ENCODE peak calls at places on chromosome 3, in seven cellular contexts. One of them, this sample, is unnamed.
A peak's percentile ranks its signal among the peaks of the same experiment; 100 is the strongest.

GRCh38 chr3:24237971-24238767 is 256.5 kb downstream of the THRB start:
- DNase-seq in dorsolateral prefrontal cortex: no peak
- DNase-seq in spleen: no peak
- DNase-seq in nephron progenitor cell: peak; percentile 40
- DNase-seq in A549: peak; percentile 65
- DNase-seq in fibroblast of the aortic adventitia: peak; percentile 92
- DNase-seq in stomach: no peak
- DNase-seq in this sample: peak; percentile 27

GRCh38 chr3:7960601-7961000 is 541.0 kb upstream of the LMCD1 start:
- DNase-seq in dorsolateral prefrontal cortex: no peak
- DNase-seq in spleen: no peak
- DNase-seq in nephron progenitor cell: no peak
- DNase-seq in A549: no peak
- DNase-seq in fibroblast of the aortic adventitia: no peak
- DNase-seq in stomach: no peak
- DNase-seq in this sample: no peak

GRCh38 chr3:148246286-148246685 is 451.4 kb upstream of the AGTR1 start:
- DNase-seq in dorsolateral prefrontal cortex: no peak
- DNase-seq in spleen: no peak
- DNase-seq in nephron progenitor cell: no peak
- DNase-seq in A549: no peak
- DNase-seq in fibroblast of the aortic adventitia: no peak
- DNase-seq in stomach: no peak
- DNase-seq in this sample: no peak

GRCh38 chr3:194867270-194867983 is 181.7 kb downstream of the FAM43A start:
- DNase-seq in dorsolateral prefrontal cortex: no peak
- DNase-seq in spleen: peak; percentile 81
- DNase-seq in nephron progenitor cell: no peak
- DNase-seq in A549: no peak
- DNase-seq in fibroblast of the aortic adventitia: no peak
- DNase-seq in stomach: peak; percentile 57
- DNase-seq in this sample: no peak

GRCh38 chr3:151439652-151440125 is 21.2 kb downstream of the IGSF10 start:
- DNase-seq in dorsolateral prefrontal cortex: no peak
- DNase-seq in spleen: no peak
- DNase-seq in nephron progenitor cell: peak; percentile 23
- DNase-seq in A549: peak; percentile 50
- DNase-seq in fibroblast of the aortic adventitia: peak; percentile 92
- DNase-seq in stomach: no peak
- DNase-seq in this sample: peak; percentile 35

GRCh38 chr3:52649461-52650210 is 36.1 kb downstream of the PBRM1 start:
- DNase-seq in dorsolateral prefrontal cortex: no peak
- DNase-seq in spleen: no peak
- DNase-seq in nephron progenitor cell: no peak
- DNase-seq in A549: no peak
- DNase-seq in fibroblast of the aortic adventitia: peak; percentile 61
- DNase-seq in stomach: no peak
- DNase-seq in this sample: no peak

GRCh38 chr3:54366839-54367238 is 244.5 kb downstream of the CACNA2D3 start:
- DNase-seq in dorsolateral prefrontal cortex: no peak
- DNase-seq in spleen: no peak
- DNase-seq in nephron progenitor cell: no peak
- DNase-seq in A549: no peak
- DNase-seq in fibroblast of the aortic adventitia: no peak
- DNase-seq in stomach: no peak
- DNase-seq in this sample: no peak

GRCh38 chr3:149992416-149993058 is 21.8 kb upstream of the PFN2 start:
- DNase-seq in dorsolateral prefrontal cortex: no peak
- DNase-seq in spleen: no peak
- DNase-seq in nephron progenitor cell: no peak
- DNase-seq in A549: no peak
- DNase-seq in fibroblast of the aortic adventitia: no peak
- DNase-seq in stomach: no peak
- DNase-seq in this sample: no peak

GRCh38 chr3:143207338-143207961 is 87.9 kb downstream of the CHST2 start:
- DNase-seq in dorsolateral prefrontal cortex: no peak
- DNase-seq in spleen: no peak
- DNase-seq in nephron progenitor cell: peak; percentile 28
- DNase-seq in A549: no peak
- DNase-seq in fibroblast of the aortic adventitia: peak; percentile 61
- DNase-seq in stomach: no peak
- DNase-seq in this sample: no peak

GRCh38 chr3:161884830-161885229 is 388.2 kb downstream of the OTOL1 start:
- DNase-seq in dorsolateral prefrontal cortex: no peak
- DNase-seq in spleen: no peak
- DNase-seq in nephron progenitor cell: no peak
- DNase-seq in A549: no peak
- DNase-seq in fibroblast of the aortic adventitia: no peak
- DNase-seq in stomach: no peak
- DNase-seq in this sample: no peak

GRCh38 chr3:18739098-18739431 is 313.9 kb upstream of the SATB1 start:
- DNase-seq in dorsolateral prefrontal cortex: no peak
- DNase-seq in spleen: no peak
- DNase-seq in nephron progenitor cell: no peak
- DNase-seq in A549: no peak
- DNase-seq in fibroblast of the aortic adventitia: no peak
- DNase-seq in stomach: no peak
- DNase-seq in this sample: no peak

GRCh38 chr3:45092132-45093031 is 53.8 kb downstream of the CDCP1 start:
- DNase-seq in dorsolateral prefrontal cortex: no peak
- DNase-seq in spleen: no peak
- DNase-seq in nephron progenitor cell: peak; percentile 40
- DNase-seq in A549: peak; percentile 56
- DNase-seq in fibroblast of the aortic adventitia: peak; percentile 75
- DNase-seq in stomach: no peak
- DNase-seq in this sample: no peak

GRCh38 chr3:94429517-94429916 is 366.7 kb downstream of the NSUN3 start:
- DNase-seq in dorsolateral prefrontal cortex: no peak
- DNase-seq in spleen: no peak
- DNase-seq in nephron progenitor cell: no peak
- DNase-seq in A549: no peak
- DNase-seq in fibroblast of the aortic adventitia: peak; percentile 16
- DNase-seq in stomach: no peak
- DNase-seq in this sample: no peak

GRCh38 chr3:73623316-73623715 is 1.4 kb downstream of the PDZRN3 start:
- DNase-seq in dorsolateral prefrontal cortex: no peak
- DNase-seq in spleen: no peak
- DNase-seq in nephron progenitor cell: no peak
- DNase-seq in A549: no peak
- DNase-seq in fibroblast of the aortic adventitia: peak; percentile 75
- DNase-seq in stomach: no peak
- DNase-seq in this sample: no peak

GRCh38 chr3:146065573-146066006 is 95.4 kb downstream of the PLOD2 start:
- DNase-seq in dorsolateral prefrontal cortex: no peak
- DNase-seq in spleen: no peak
- DNase-seq in nephron progenitor cell: peak; percentile 4
- DNase-seq in A549: no peak
- DNase-seq in fibroblast of the aortic adventitia: peak; percentile 90
- DNase-seq in stomach: no peak
- DNase-seq in this sample: peak; percentile 20

GRCh38 chr3:42019144-42019952 is 57.4 kb upstream of the ULK4 start:
- DNase-seq in dorsolateral prefrontal cortex: no peak
- DNase-seq in spleen: no peak
- DNase-seq in nephron progenitor cell: no peak
- DNase-seq in A549: no peak
- DNase-seq in fibroblast of the aortic adventitia: no peak
- DNase-seq in stomach: peak; percentile 48
- DNase-seq in this sample: no peak

GRCh38 chr3:53941174-53941573 is 49.5 kb upstream of the SELENOK start:
- DNase-seq in dorsolateral prefrontal cortex: no peak
- DNase-seq in spleen: no peak
- DNase-seq in nephron progenitor cell: no peak
- DNase-seq in A549: no peak
- DNase-seq in fibroblast of the aortic adventitia: peak; percentile 31
- DNase-seq in stomach: no peak
- DNase-seq in this sample: no peak

GRCh38 chr3:10281951-10282350 is 10.8 kb downstream of the GHRL start:
- DNase-seq in dorsolateral prefrontal cortex: no peak
- DNase-seq in spleen: no peak
- DNase-seq in nephron progenitor cell: no peak
- DNase-seq in A549: no peak
- DNase-seq in fibroblast of the aortic adventitia: peak; percentile 66
- DNase-seq in stomach: no peak
- DNase-seq in this sample: no peak

GRCh38 chr3:140432176-140432753 is 245.6 kb upstream of the TRIM42 start:
- DNase-seq in dorsolateral prefrontal cortex: no peak
- DNase-seq in spleen: no peak
- DNase-seq in nephron progenitor cell: peak; percentile 33
- DNase-seq in A549: no peak
- DNase-seq in fibroblast of the aortic adventitia: no peak
- DNase-seq in stomach: no peak
- DNase-seq in this sample: no peak

GRCh38 chr3:196292281-196292923 is 4.9 kb upstream of the PCYT1A start:
- DNase-seq in dorsolateral prefrontal cortex: no peak
- DNase-seq in spleen: no peak
- DNase-seq in nephron progenitor cell: no peak
- DNase-seq in A549: no peak
- DNase-seq in fibroblast of the aortic adventitia: no peak
- DNase-seq in stomach: no peak
- DNase-seq in this sample: no peak

GRCh38 chr3:11568503-11569155 is 75.1 kb downstream of the VGLL4 start:
- DNase-seq in dorsolateral prefrontal cortex: peak; percentile 90
- DNase-seq in spleen: no peak
- DNase-seq in nephron progenitor cell: no peak
- DNase-seq in A549: peak; percentile 78
- DNase-seq in fibroblast of the aortic adventitia: peak; percentile 92
- DNase-seq in stomach: no peak
- DNase-seq in this sample: no peak

GRCh38 chr3:14520967-14521366 is 19.2 kb downstream of the GRIP2 start:
- DNase-seq in dorsolateral prefrontal cortex: no peak
- DNase-seq in spleen: no peak
- DNase-seq in nephron progenitor cell: no peak
- DNase-seq in A549: no peak
- DNase-seq in fibroblast of the aortic adventitia: no peak
- DNase-seq in stomach: no peak
- DNase-seq in this sample: no peak

GRCh38 chr3:12353796-12354505 is 65.1 kb downstream of the PPARG start:
- DNase-seq in dorsolateral prefrontal cortex: no peak
- DNase-seq in spleen: no peak
- DNase-seq in nephron progenitor cell: no peak
- DNase-seq in A549: no peak
- DNase-seq in fibroblast of the aortic adventitia: peak; percentile 64
- DNase-seq in stomach: no peak
- DNase-seq in this sample: no peak

GRCh38 chr3:115072265-115073008 is 74.7 kb downstream of the ZBTB20 start:
- DNase-seq in dorsolateral prefrontal cortex: no peak
- DNase-seq in spleen: no peak
- DNase-seq in nephron progenitor cell: no peak
- DNase-seq in A549: no peak
- DNase-seq in fibroblast of the aortic adventitia: peak; percentile 71
- DNase-seq in stomach: no peak
- DNase-seq in this sample: no peak

GRCh38 chr3:105315157-105315556 is 51.6 kb upstream of the ALCAM start:
- DNase-seq in dorsolateral prefrontal cortex: no peak
- DNase-seq in spleen: no peak
- DNase-seq in nephron progenitor cell: no peak
- DNase-seq in A549: no peak
- DNase-seq in fibroblast of the aortic adventitia: peak; percentile 25
- DNase-seq in stomach: no peak
- DNase-seq in this sample: no peak

DNA sequence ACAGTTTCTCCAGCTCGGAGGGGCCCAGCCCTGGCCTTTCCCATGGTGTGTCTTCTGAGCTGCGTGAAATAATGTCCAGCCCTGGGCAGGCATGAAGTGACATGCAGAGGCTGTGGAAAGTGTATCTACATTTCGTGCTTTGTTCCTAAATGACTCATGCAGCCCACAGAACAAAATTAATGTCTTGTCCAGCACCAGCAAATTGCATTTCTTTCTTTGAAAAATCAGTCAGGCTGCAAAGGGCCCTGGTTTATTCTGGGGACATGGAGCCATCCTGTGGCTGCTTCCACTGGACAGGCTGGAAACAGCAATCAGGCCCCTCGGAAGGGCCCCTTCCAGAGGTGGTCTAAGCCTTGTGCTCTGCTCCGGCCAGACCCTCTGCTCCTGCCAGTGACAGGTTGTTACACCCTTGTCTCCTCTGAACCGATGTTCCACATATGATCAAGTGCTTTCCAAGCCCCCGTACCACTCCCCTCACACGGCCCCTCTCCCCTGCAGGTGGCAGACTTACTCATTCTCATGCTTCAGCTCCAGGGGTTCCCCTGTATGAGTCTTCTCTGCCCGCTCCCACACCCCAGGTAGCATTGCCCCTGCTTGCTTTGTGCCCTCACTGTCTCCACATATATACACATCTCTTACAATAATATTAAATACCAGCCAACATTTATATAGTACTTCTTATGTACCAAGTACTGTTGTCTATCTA is 33.7 kb downstream of the CRYGS start:
- DNase-seq in dorsolateral prefrontal cortex: no peak
- DNase-seq in spleen: no peak
- DNase-seq in nephron progenitor cell: no peak
- DNase-seq in A549: no peak
- DNase-seq in fibroblast of the aortic adventitia: peak; percentile 18
- DNase-seq in stomach: no peak
- DNase-seq in this sample: no peak
- TF ChIP-seq CTCF in dorsolateral prefrontal cortex: peak; percentile 16
- TF ChIP-seq CTCF in spleen: no peak
- TF ChIP-seq CTCF in nephron progenitor cell: no peak
- TF ChIP-seq CTCF in A549: no peak
- TF ChIP-seq CTCF in fibroblast of the aortic adventitia: no peak
- TF ChIP-seq CTCF in stomach: no peak
- TF ChIP-seq CTCF in this sample: no peak

DNA sequence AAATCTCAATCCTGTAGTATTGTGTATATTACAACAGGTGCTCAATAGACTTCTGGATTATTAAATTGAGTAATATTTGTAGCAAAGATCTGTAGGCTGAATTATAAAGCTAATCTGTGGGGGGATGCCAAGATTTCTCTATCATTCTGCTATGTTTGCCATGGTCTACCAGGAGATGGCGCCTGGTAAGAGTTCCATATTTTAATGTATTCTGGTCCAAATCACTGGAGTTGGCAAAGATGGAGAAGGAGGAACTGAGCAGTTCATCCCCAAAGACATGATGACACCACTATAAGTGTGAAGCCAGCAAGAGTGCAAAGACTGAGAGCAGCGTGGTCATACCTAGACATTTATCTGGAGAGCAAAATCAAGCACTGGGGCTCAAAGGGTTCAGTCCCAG is 340.8 kb upstream of the TPRG1 start:
- DNase-seq in dorsolateral prefrontal cortex: no peak
- DNase-seq in spleen: no peak
- DNase-seq in nephron progenitor cell: no peak
- DNase-seq in A549: no peak
- DNase-seq in fibroblast of the aortic adventitia: peak; percentile 16
- DNase-seq in stomach: no peak
- DNase-seq in this sample: no peak
- TF ChIP-seq CTCF in dorsolateral prefrontal cortex: peak; percentile 18
- TF ChIP-seq CTCF in spleen: no peak
- TF ChIP-seq CTCF in nephron progenitor cell: no peak
- TF ChIP-seq CTCF in A549: peak; percentile 28
- TF ChIP-seq CTCF in fibroblast of the aortic adventitia: no peak
- TF ChIP-seq CTCF in stomach: no peak
- TF ChIP-seq CTCF in this sample: peak; percentile 35

GRCh38 chr3:107643038-107643883 is 120.5 kb downstream of the BBX start:
- DNase-seq in dorsolateral prefrontal cortex: no peak
- DNase-seq in spleen: no peak
- DNase-seq in nephron progenitor cell: no peak
- DNase-seq in A549: no peak
- DNase-seq in fibroblast of the aortic adventitia: no peak
- DNase-seq in stomach: no peak
- DNase-seq in this sample: no peak
- TF ChIP-seq CTCF in dorsolateral prefrontal cortex: no peak
- TF ChIP-seq CTCF in spleen: no peak
- TF ChIP-seq CTCF in nephron progenitor cell: peak; percentile 14
- TF ChIP-seq CTCF in A549: peak; percentile 20
- TF ChIP-seq CTCF in fibroblast of the aortic adventitia: peak; percentile 17
- TF ChIP-seq CTCF in stomach: no peak
- TF ChIP-seq CTCF in this sample: peak; percentile 20

GRCh38 chr3:171195686-171196085 is 169.2 kb upstream of the SLC2A2 start:
- DNase-seq in dorsolateral prefrontal cortex: no peak
- DNase-seq in spleen: no peak
- DNase-seq in nephron progenitor cell: no peak
- DNase-seq in A549: no peak
- DNase-seq in fibroblast of the aortic adventitia: peak; percentile 41
- DNase-seq in stomach: no peak
- DNase-seq in this sample: no peak
- TF ChIP-seq CTCF in dorsolateral prefrontal cortex: peak; percentile 14
- TF ChIP-seq CTCF in spleen: no peak
- TF ChIP-seq CTCF in nephron progenitor cell: no peak
- TF ChIP-seq CTCF in A549: no peak
- TF ChIP-seq CTCF in fibroblast of the aortic adventitia: peak; percentile 34
- TF ChIP-seq CTCF in stomach: no peak
- TF ChIP-seq CTCF in this sample: peak; percentile 46

This sample was measured in neural crest cell.